ENCODE peak calls at places on chromosomes 2 and 18, in nine cellular contexts. J, O, L, G, S, H, E, F and Z are unnamed samples.

GRCh38 chr2:7552825-7553550 is 635.8 kb downstream of the RNF144A start:
- DNase-seq in J (no peak), O (no peak), L (no peak), G (no peak), S (no peak), H (no peak), E (no peak), F (no peak), Z (no peak)

GRCh38 chr2:215606219-215606618 is 170.4 kb upstream of the FN1 start:
- DNase-seq in J (no peak), O (no peak), L (no peak), G (no peak), S (no peak), H (no peak), E (no peak), F (no peak), Z (no peak)

GRCh38 chr18:76467371-76468190 is 27.5 kb downstream of the ZNF516 start:
- DNase-seq in J (no peak), O (no peak), L (peak), G (no peak), S (no peak), H (no peak), E (no peak), F (no peak), Z (no peak)

GRCh38 chr2:240638517-240639160 is 13.4 kb downstream of the GPR35 start:
- DNase-seq in J (no peak), O (no peak), L (no peak), G (no peak), S (no peak), H (no peak), E (no peak), F (no peak), Z (no peak)

GRCh38 chr2:46720592-46721185 is 194.9 kb downstream of the MCFD2 start:
- DNase-seq in J (no peak), O (no peak), L (no peak), G (no peak), S (no peak), H (no peak), E (no peak), F (no peak), Z (no peak)

GRCh38 chr2:171531291-171531690 is 9.0 kb downstream of the CYBRD1 start:
- DNase-seq in J (no peak), O (no peak), L (peak), G (no peak), S (no peak), H (no peak), E (peak), F (no peak), Z (no peak)

GRCh38 chr2:62466501-62466854 is 39.5 kb downstream of the TMEM17 start:
- DNase-seq in J (no peak), O (no peak), L (no peak), G (no peak), S (no peak), H (no peak), E (no peak), F (no peak), Z (no peak)

GRCh38 chr2:222320441-222321395 is 21.9 kb upstream of the PAX3 start:
- DNase-seq in J (no peak), O (no peak), L (no peak), G (no peak), S (no peak), H (peak), E (no peak), F (no peak), Z (no peak)

GRCh38 chr18:28164772-28165483 is 12.0 kb downstream of the CDH2 start:
- DNase-seq in J (no peak), O (no peak), L (no peak), G (no peak), S (no peak), H (no peak), E (no peak), F (no peak), Z (no peak)

GRCh38 chr2:215751200-215751910 is 262.0 kb downstream of the MREG start:
- DNase-seq in J (no peak), O (no peak), L (no peak), G (no peak), S (no peak), H (no peak), E (peak), F (no peak), Z (peak)

GRCh38 chr18:70172225-70172624 is 33.3 kb downstream of the RTTN start:
- DNase-seq in J (no peak), O (no peak), L (no peak), G (no peak), S (no peak), H (no peak), E (peak), F (no peak), Z (no peak)

GRCh38 chr2:88545118-88545517 is 82.1 kb downstream of the EIF2AK3 start:
- DNase-seq in J (peak), O (no peak), L (no peak), G (no peak), S (no peak), H (no peak), E (no peak), F (peak), Z (no peak)

GRCh38 chr2:38267270-38267925 is 109.7 kb downstream of the ATL2 start:
- DNase-seq in J (no peak), O (no peak), L (no peak), G (no peak), S (no peak), H (no peak), E (no peak), F (no peak), Z (no peak)
- H3K27ac ChIP-seq in J (no peak), O (no peak), L (no peak), G (no peak), S (no peak), H (no peak), E (no peak), F (no peak), Z (no peak)

GRCh38 chr2:102056079-102056581 is 64.4 kb downstream of the IL1R2 start:
- DNase-seq in J (no peak), O (no peak), L (no peak), G (no peak), S (no peak), H (no peak), E (no peak), F (no peak), Z (no peak)
- H3K27ac ChIP-seq in J (peak), O (no peak), L (no peak), G (peak), S (no peak), H (no peak), E (peak), F (no peak), Z (no peak)

GRCh38 chr18:62842898-62843297 is 127.6 kb downstream of the PHLPP1 start:
- DNase-seq in J (no peak), O (no peak), L (no peak), G (no peak), S (no peak), H (no peak), E (no peak), F (no peak), Z (no peak)

GRCh38 chr18:62844850-62845643 is 129.7 kb downstream of the PHLPP1 start:
- DNase-seq in J (no peak), O (no peak), L (no peak), G (no peak), S (no peak), H (no peak), E (no peak), F (no peak), Z (no peak)

GRCh38 chr18:62839874-62840713 is 124.8 kb downstream of the PHLPP1 start:
- DNase-seq in J (no peak), O (no peak), L (no peak), G (no peak), S (no peak), H (no peak), E (peak), F (no peak), Z (no peak)

GRCh38 chr18:62838475-62839098 is 123.2 kb downstream of the PHLPP1 start:
- DNase-seq in J (no peak), O (no peak), L (no peak), G (no peak), S (no peak), H (no peak), E (no peak), F (no peak), Z (no peak)

DNA sequence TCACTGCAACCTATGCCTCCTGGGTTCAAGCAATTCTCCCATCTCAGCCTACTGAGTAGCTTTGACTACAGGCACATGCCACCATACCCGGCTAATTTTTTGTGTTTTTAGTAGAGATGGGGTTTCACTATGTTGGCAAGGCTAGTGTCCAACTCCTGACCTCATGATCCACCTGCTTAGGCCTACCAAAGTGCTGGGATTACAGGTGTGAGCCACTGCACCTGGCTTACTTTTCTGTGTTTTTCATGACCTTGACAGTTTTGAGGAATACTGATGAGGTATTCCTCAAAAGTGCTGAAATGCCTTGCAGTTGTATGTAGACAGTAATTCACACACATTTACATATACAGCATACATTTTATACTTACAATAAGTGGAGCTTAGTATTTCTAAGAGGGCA is 126.1 kb downstream of the PHLPP1 start:
- DNase-seq in J (no peak), O (no peak), L (no peak), G (no peak), S (no peak), H (no peak), E (no peak), F (no peak), Z (no peak)
- H3K27ac ChIP-seq in J (peak), O (no peak), L (no peak), G (no peak), S (no peak), H (no peak), E (no peak), F (no peak), Z (no peak)

GRCh38 chr2:151027147-151027546 is 234.5 kb downstream of the RBM43 start:
- DNase-seq in J (no peak), O (no peak), L (no peak), G (no peak), S (no peak), H (peak), E (peak), F (no peak), Z (no peak)

GRCh38 chr2:151028691-151029176 is 232.9 kb downstream of the RBM43 start:
- DNase-seq in J (no peak), O (no peak), L (no peak), G (no peak), S (no peak), H (no peak), E (no peak), F (no peak), Z (no peak)

GRCh38 chr2:151030663-151031230 is 230.9 kb downstream of the RBM43 start:
- DNase-seq in J (no peak), O (no peak), L (no peak), G (no peak), S (no peak), H (no peak), E (no peak), F (no peak), Z (no peak)

GRCh38 chr2:151032741-151033152 is 228.9 kb downstream of the RBM43 start:
- DNase-seq in J (no peak), O (no peak), L (no peak), G (no peak), S (no peak), H (no peak), E (peak), F (no peak), Z (peak)

DNA sequence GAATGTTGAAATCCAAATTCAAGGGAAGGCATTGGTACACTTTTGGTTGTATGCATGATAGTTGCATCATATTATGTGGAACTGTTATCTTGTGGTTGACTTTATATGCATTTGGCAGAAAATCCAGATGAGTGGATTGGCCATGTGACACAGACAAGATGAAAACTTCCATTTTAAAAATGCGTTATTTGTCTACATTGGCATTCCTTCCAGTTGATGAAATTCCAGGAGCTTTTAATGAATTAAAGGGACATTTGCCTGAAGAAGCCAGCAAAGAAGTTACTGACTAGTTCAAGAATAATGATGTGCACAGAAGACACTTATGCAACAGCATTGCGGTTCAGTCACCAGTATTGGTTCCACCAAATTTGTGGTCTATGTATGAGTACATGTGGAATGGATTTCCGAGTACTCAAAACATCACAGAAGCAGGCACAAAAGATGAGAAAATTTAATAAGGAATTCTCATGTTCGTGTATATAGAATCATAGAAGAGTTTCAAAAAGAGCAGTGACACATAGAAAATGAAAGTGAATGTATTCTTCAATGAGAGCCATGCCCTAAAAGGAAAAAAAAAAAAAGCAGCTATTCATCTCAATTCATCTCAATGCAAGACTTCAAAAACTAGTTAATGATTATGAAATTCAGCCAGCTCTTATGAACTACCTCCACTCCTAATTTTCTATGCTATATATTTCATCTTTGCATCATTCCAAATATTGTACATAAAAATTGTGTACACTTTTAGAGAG is 232.1 kb downstream of the RBM43 start:
- DNase-seq in J (no peak), O (no peak), L (no peak), G (no peak), S (no peak), H (no peak), E (peak), F (no peak), Z (no peak)
- H3K27ac ChIP-seq in J (no peak), O (no peak), L (no peak), G (no peak), S (no peak), H (no peak), E (no peak), F (no peak), Z (no peak)

GRCh38 chr2:15608392-15608761 is 16.7 kb downstream of the DDX1 start:
- DNase-seq in J (no peak), O (no peak), L (no peak), G (no peak), S (no peak), H (no peak), E (no peak), F (no peak), Z (no peak)
- H3K27ac ChIP-seq in J (no peak), O (no peak), L (no peak), G (no peak), S (no peak), H (no peak), E (no peak), F (no peak), Z (no peak)

GRCh38 chr18:31510319-31510718 is 12.3 kb downstream of the DSG2 start:
- DNase-seq in J (no peak), O (no peak), L (no peak), G (no peak), S (no peak), H (no peak), E (no peak), F (no peak), Z (no peak)

GRCh38 chr18:31509571-31509970 is 11.6 kb downstream of the DSG2 start:
- DNase-seq in J (no peak), O (no peak), L (no peak), G (no peak), S (no peak), H (no peak), E (no peak), F (no peak), Z (no peak)

GRCh38 chr18:31512203-31512764 is 14.3 kb downstream of the DSG2 start:
- DNase-seq in J (peak), O (no peak), L (no peak), G (no peak), S (no peak), H (no peak), E (peak), F (no peak), Z (no peak)

GRCh38 chr18:31513189-31513907 is 15.4 kb downstream of the DSG2 start:
- DNase-seq in J (peak), O (no peak), L (no peak), G (no peak), S (no peak), H (no peak), E (peak), F (no peak), Z (no peak)

DNA sequence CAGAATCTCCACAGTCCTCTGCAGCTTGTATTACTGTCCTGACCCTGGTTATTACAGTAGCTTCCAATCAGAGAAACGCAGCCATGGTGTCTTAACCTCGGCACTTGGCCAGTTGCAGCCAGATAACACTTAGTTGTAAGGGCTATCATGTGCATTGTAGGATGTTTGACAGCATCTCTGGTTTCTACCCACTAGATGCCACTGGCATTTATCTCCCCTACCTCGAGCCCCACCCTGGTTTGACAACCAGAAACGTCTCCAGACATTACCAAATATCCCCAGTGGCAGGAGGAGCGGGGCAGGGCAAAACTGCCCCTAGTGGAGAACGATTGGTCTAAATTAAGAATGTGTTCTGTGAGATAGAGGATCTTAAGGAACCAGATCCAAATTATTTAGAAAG is 13.1 kb downstream of the DSG2 start:
- DNase-seq in J (no peak), O (peak), L (no peak), G (no peak), S (no peak), H (no peak), E (no peak), F (no peak), Z (no peak)
- H3K27ac ChIP-seq in J (peak), O (no peak), L (no peak), G (no peak), S (no peak), H (no peak), E (no peak), F (peak), Z (no peak)

GRCh38 chr2:219448776-219449476 is 14.3 kb downstream of the SPEG start:
- DNase-seq in J (no peak), O (no peak), L (no peak), G (no peak), S (no peak), H (no peak), E (no peak), F (no peak), Z (no peak)
- H3K27ac ChIP-seq in J (no peak), O (no peak), L (no peak), G (no peak), S (no peak), H (no peak), E (no peak), F (no peak), Z (no peak)

GRCh38 chr2:237889811-237890210 is 30.4 kb downstream of the RAMP1 start:
- DNase-seq in J (no peak), O (no peak), L (no peak), G (no peak), S (no peak), H (no peak), E (no peak), F (no peak), Z (no peak)
- H3K27ac ChIP-seq in J (no peak), O (no peak), L (no peak), G (no peak), S (peak), H (no peak), E (no peak), F (no peak), Z (no peak)

GRCh38 chr2:117825437-117825836 is 10.9 kb downstream of the DDX18 start:
- DNase-seq in J (no peak), O (no peak), L (no peak), G (no peak), S (no peak), H (no peak), E (no peak), F (no peak), Z (no peak)
- H3K27ac ChIP-seq in J (peak), O (no peak), L (no peak), G (no peak), S (no peak), H (no peak), E (no peak), F (no peak), Z (no peak)

DNA sequence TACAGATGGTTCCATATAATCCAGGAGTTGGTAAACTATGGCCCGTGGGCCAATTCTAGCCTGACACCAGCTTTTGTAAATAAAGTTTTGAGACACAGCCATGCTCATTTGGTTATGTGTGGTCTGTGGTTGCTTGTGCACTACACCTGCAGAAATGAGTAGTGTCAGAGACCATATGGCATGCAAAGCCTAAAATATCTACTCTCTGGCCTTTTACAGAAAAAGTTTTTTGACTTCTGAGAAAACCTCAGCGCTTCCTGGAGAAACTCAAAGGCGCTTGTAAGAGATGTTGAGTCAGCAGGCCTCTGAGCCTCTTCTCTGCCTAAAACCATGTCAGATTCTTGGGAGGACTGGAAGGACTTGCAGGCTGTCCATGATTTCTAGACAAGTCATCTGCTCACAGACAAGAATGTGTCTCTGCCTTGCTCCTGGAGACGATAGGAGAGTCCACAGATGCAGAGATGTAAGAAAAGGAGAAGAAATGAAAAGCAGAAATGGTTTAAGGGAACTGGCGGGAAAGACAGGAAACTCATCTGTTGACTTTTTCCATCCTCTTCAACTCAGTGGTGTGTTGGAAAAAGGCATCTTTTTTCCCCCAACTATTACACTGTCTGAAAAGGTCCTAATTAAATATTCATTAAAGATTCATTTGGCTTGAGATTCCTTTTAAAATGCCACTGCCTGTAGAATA is 5.2 kb downstream of the TTC39C start:
- DNase-seq in J (no peak), O (no peak), L (no peak), G (no peak), S (no peak), H (no peak), E (no peak), F (no peak), Z (no peak)
- H3K27ac ChIP-seq in J (no peak), O (no peak), L (no peak), G (peak), S (no peak), H (no peak), E (no peak), F (no peak), Z (no peak)